ENCODE peak calls at places on chromosomes 16 and 17, in six cellular contexts. J is GM12878, D is fibroblast of lung, H is astrocyte, T is sigmoid colon, C is mesenchymal stem cell. Y is an unnamed sample.

GRCh38 chr17:81684442-81684911 is 666 bp downstream of the HGS start:
- DNase-seq in J (no peak), D (peak; percentile 84), H (no peak), T (no peak), C (peak; percentile 89), Y (no peak)

GRCh38 chr17:30323895-30324319 is 9.9 kb downstream of the TMIGD1 start:
- DNase-seq in J (no peak), D (peak; percentile 53), H (peak; percentile 49), T (no peak), C (no peak), Y (no peak)

GRCh38 chr17:50211249-50212120 is 10.1 kb upstream of the COL1A1 start:
- DNase-seq in J (no peak), D (no peak), H (peak; percentile 36), T (peak; percentile 76), C (peak; percentile 49), Y (no peak)

GRCh38 chr17:14926526-14927122 is 338.5 kb downstream of the PMP22 start:
- DNase-seq in J (no peak), D (peak; percentile 80), H (peak; percentile 35), T (no peak), C (peak; percentile 74), Y (peak; percentile 62)

GRCh38 chr16:29912087-29912486 is 11.8 kb downstream of the ASPHD1 start:
- DNase-seq in J (no peak), D (no peak), H (no peak), T (no peak), C (no peak), Y (no peak)

GRCh38 chr17:80529904-80530292 is 14.7 kb upstream of the RPTOR start:
- DNase-seq in J (no peak), D (no peak), H (no peak), T (no peak), C (no peak), Y (no peak)

GRCh38 chr17:1005361-1005946 is 8.5 kb downstream of the TIMM22 start:
- DNase-seq in J (no peak), D (peak; percentile 88), H (peak; percentile 73), T (peak; percentile 91), C (no peak), Y (peak; percentile 77)

GRCh38 chr17:39002991-39003715 is 36.0 kb upstream of the FBXO47 start:
- DNase-seq in J (no peak), D (peak; percentile 56), H (peak; percentile 41), T (peak; percentile 94), C (no peak), Y (peak; percentile 9)

GRCh38 chr16:89561195-89562026 is 929 bp downstream of the RPL13 start:
- DNase-seq in J (no peak), D (no peak), H (no peak), T (no peak), C (no peak), Y (no peak)

GRCh38 chr16:65524231-65524630 is 402.4 kb upstream of the CDH11 start:
- DNase-seq in J (no peak), D (no peak), H (no peak), T (no peak), C (no peak), Y (no peak)

GRCh38 chr16:30956601-30957455 is 726 bp upstream of the SETD1A start:
- DNase-seq in J (no peak), D (peak; percentile 86), H (peak; percentile 71), T (peak; percentile 93), C (peak; percentile 94), Y (peak; percentile 50)

GRCh38 chr16:46658925-46659324 is 30.1 kb downstream of the VPS35 start:
- DNase-seq in J (peak; percentile 76), D (no peak), H (no peak), T (no peak), C (no peak), Y (no peak)

GRCh38 chr16:3142770-3143169 is 7.9 kb downstream of the ZNF213 start:
- DNase-seq in J (no peak), D (no peak), H (no peak), T (no peak), C (no peak), Y (no peak)

GRCh38 chr16:1530349-1530882 is 3.0 kb upstream of the TMEM204 start:
- DNase-seq in J (no peak), D (no peak), H (no peak), T (no peak), C (no peak), Y (peak; percentile 55)

GRCh38 chr16:813204-813915 is 12.8 kb upstream of the GNG13 start:
- DNase-seq in J (no peak), D (peak; percentile 20), H (no peak), T (no peak), C (peak; percentile 14), Y (no peak)

GRCh38 chr16:9929836-9930235 is 252.4 kb downstream of the GRIN2A start:
- DNase-seq in J (no peak), D (no peak), H (no peak), T (no peak), C (no peak), Y (no peak)

GRCh38 chr17:78182504-78182903 is 4.3 kb downstream of the TK1 start:
- DNase-seq in J (no peak), D (no peak), H (no peak), T (no peak), C (no peak), Y (no peak)
- H3K36me3 ChIP-seq in J (peaks cover 10% of the 10 kb centered on the region), D (peaks cover 6% of the 10 kb centered on the region), H (peaks cover 6% of the 10 kb centered on the region), T (no peaks in the 10 kb centered on the region), C (no peaks in the 10 kb centered on the region), Y (no peaks in the 10 kb centered on the region)

GRCh38 chr17:76716834-76717205 is 6.1 kb upstream of the MXRA7 start:
- DNase-seq in J (no peak), D (peak; percentile 84), H (peak; percentile 95), T (no peak), C (peak; percentile 94), Y (no peak)
- H3K4me1 ChIP-seq in J (peaks cover 8% of the 10 kb centered on the region), D (peaks cover 16% of the 10 kb centered on the region), H (peaks cover 30% of the 10 kb centered on the region), T (peaks cover 50% of the 10 kb centered on the region), C (peaks cover 12% of the 10 kb centered on the region), Y (peaks cover 2% of the 10 kb centered on the region)

DNA sequence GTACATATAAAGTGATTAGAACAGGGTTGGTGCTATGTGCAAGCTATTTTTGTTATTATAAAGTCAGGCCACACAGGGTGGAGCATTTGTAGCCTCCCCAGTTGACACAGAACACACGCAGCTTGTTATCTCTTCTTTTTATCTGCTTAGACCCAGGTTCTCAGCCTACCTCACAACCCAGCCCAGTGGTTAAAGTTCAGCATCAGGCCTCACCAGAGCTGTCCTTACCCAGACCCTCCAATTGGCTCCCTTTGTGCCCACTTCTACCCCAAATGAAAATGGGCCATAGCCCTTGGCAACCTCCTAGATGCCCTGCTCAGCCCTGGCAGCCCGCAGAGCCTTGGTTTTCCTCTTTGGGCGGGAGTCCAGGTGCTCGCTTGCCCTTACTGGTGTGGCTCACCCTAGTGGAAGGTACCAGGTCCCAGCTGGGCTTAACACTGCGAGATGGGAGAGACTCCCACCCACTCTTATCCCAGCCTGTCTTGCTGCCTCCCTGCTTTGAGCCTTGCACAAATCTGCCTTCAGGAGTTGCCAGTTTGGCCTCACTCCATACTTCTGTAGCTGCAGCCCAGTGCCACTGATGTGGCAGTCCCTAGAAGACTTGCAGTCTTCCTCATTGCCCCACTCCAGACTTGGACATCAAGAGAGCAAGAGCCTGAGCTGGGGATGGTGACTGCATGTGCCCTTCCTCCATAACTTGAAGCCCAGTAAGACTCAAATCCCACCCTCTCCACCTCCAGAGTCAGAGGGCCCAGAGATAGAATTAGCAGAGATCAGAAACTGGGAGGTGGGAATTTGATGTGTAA is 1.2 kb upstream of the PIGS start:
- DNase-seq in J (no peak), D (no peak), H (no peak), T (no peak), C (no peak), Y (no peak)
- H3K27ac ChIP-seq in J (no peak overlapping the region), D (no peak overlapping the region), H (no peak overlapping the region), T (peak overlapping the region; percentile 83), C (no peak overlapping the region), Y (peak overlapping the region; percentile 83)

GRCh38 chr17:17723354-17724261 is 42.4 kb downstream of the RAI1 start:
- DNase-seq in J (no peak), D (peak; percentile 81), H (peak; percentile 89), T (no peak), C (peak; percentile 93), Y (peak; percentile 56)

GRCh38 chr17:17725853-17726720 is 44.8 kb downstream of the RAI1 start:
- DNase-seq in J (no peak), D (no peak), H (no peak), T (no peak), C (peak; percentile 73), Y (no peak)

GRCh38 chr17:17724991-17725852 is 44.0 kb downstream of the RAI1 start:
- DNase-seq in J (no peak), D (no peak), H (no peak), T (no peak), C (peak; percentile 86), Y (no peak)

GRCh38 chr17:17722906-17723353 is 41.7 kb downstream of the RAI1 start:
- DNase-seq in J (no peak), D (no peak), H (no peak), T (no peak), C (no peak), Y (no peak)

DNA sequence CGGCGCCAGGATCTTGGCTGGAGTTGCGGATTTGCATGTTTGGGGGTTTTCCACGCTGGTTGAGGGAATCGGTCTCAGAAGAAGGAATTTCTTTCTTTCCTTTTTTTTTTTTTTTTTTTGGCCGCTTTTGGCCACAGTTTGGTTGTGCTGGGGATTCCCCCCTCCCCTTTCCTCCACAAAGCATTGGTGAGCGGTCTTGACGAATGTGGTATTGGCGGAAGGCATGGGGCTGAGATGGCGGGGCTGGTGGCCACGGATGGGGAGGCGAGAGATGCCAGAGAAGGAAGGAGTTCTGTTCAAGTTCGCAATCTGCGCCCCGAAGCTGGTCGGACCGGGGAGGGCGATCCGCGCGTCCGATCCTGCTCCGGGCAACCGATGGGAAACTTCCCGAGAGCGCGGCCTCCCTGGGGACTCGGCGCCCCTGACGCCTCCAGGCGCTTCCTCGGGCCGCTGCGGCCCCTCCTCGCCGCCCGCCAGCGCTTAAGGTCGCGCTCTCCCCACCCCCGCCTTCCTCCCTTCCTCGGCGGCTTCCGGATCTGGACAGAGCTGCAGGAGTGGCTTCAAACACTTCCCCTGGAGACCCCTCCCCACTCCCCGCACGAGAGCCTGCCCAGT is 43.2 kb downstream of the RAI1 start:
- DNase-seq in J (no peak), D (peak; percentile 49), H (peak; percentile 55), T (no peak), C (peak; percentile 79), Y (no peak)
- H3K36me3 ChIP-seq in J (peaks cover 9% of the 10 kb centered on the region), D (peaks cover 4% of the 10 kb centered on the region), H (no peaks in the 10 kb centered on the region), T (no peaks in the 10 kb centered on the region), C (peaks cover 34% of the 10 kb centered on the region), Y (no peaks in the 10 kb centered on the region)